ENCODE peak calls at places on chromosomes 5 and 9, in five cellular contexts. One of them, this sample, is unnamed.
A peak's percentile ranks its signal among the peaks of the same experiment; 100 is the strongest.

GRCh38 chr5:64952961-64953360 is 184.2 kb downstream of the CWC27 start:
- DNase-seq in hepatocyte: no peak
- DNase-seq in K562: no peak
- DNase-seq in IMR-90: no peak
- DNase-seq in mammary epithelial cell: no peak
- DNase-seq in this sample: no peak

GRCh38 chr5:80516826-80517225 is 28.9 kb downstream of the FAM151B start:
- DNase-seq in hepatocyte: peak; percentile 7
- DNase-seq in K562: no peak
- DNase-seq in IMR-90: peak; percentile 94
- DNase-seq in mammary epithelial cell: peak; percentile 97
- DNase-seq in this sample: no peak

GRCh38 chr5:6598351-6598900 is 34.4 kb downstream of the NSUN2 start:
- DNase-seq in hepatocyte: no peak
- DNase-seq in K562: no peak
- DNase-seq in IMR-90: peak; percentile 11
- DNase-seq in mammary epithelial cell: no peak
- DNase-seq in this sample: no peak

GRCh38 chr5:72955768-72956323 is at the start of gene FCHO2:
- DNase-seq in hepatocyte: peak; percentile 100
- DNase-seq in K562: peak; percentile 97
- DNase-seq in IMR-90: peak; percentile 95
- DNase-seq in mammary epithelial cell: peak; percentile 97
- DNase-seq in this sample: peak; percentile 99

GRCh38 chr9:126752881-126753670 is 51.8 kb upstream of the ZBTB43 start:
- DNase-seq in hepatocyte: no peak
- DNase-seq in K562: no peak
- DNase-seq in IMR-90: no peak
- DNase-seq in mammary epithelial cell: peak; percentile 91
- DNase-seq in this sample: no peak

GRCh38 chr5:1016036-1016435 is 7.4 kb downstream of the NKD2 start:
- DNase-seq in hepatocyte: no peak
- DNase-seq in K562: no peak
- DNase-seq in IMR-90: no peak
- DNase-seq in mammary epithelial cell: no peak
- DNase-seq in this sample: no peak

GRCh38 chr5:158769702-158770101 is 330.0 kb downstream of the EBF1 start:
- DNase-seq in hepatocyte: no peak
- DNase-seq in K562: no peak
- DNase-seq in IMR-90: no peak
- DNase-seq in mammary epithelial cell: no peak
- DNase-seq in this sample: no peak

GRCh38 chr5:36948041-36948440 is 71.5 kb downstream of the NIPBL start:
- DNase-seq in hepatocyte: no peak
- DNase-seq in K562: no peak
- DNase-seq in IMR-90: peak; percentile 43
- DNase-seq in mammary epithelial cell: peak; percentile 49
- DNase-seq in this sample: no peak

GRCh38 chr5:2334686-2335085 is 416.8 kb downstream of the IRX2 start:
- DNase-seq in hepatocyte: peak; percentile 39
- DNase-seq in K562: no peak
- DNase-seq in IMR-90: no peak
- DNase-seq in mammary epithelial cell: no peak
- DNase-seq in this sample: peak; percentile 43

GRCh38 chr5:89584339-89584956 is 701.5 kb upstream of the MEF2C start:
- DNase-seq in hepatocyte: no peak
- DNase-seq in K562: no peak
- DNase-seq in IMR-90: peak; percentile 52
- DNase-seq in mammary epithelial cell: peak; percentile 88
- DNase-seq in this sample: no peak

GRCh38 chr9:137664676-137665075 is 45.9 kb downstream of the EHMT1 start:
- DNase-seq in hepatocyte: peak; percentile 47
- DNase-seq in K562: no peak
- DNase-seq in IMR-90: no peak
- DNase-seq in mammary epithelial cell: no peak
- DNase-seq in this sample: peak; percentile 66

GRCh38 chr5:126937796-126938195 is 92.6 kb downstream of the MARCHF3 start:
- DNase-seq in hepatocyte: no peak
- DNase-seq in K562: no peak
- DNase-seq in IMR-90: peak; percentile 44
- DNase-seq in mammary epithelial cell: no peak
- DNase-seq in this sample: no peak

GRCh38 chr9:97059661-97060060 is 20.7 kb upstream of the CTSV start:
- DNase-seq in hepatocyte: peak; percentile 45
- DNase-seq in K562: no peak
- DNase-seq in IMR-90: no peak
- DNase-seq in mammary epithelial cell: peak; percentile 98
- DNase-seq in this sample: no peak

GRCh38 chr5:58493136-58493535 is 1.9 kb downstream of the GAPT start:
- DNase-seq in hepatocyte: no peak
- DNase-seq in K562: no peak
- DNase-seq in IMR-90: no peak
- DNase-seq in mammary epithelial cell: no peak
- DNase-seq in this sample: no peak
- H3K4me1 ChIP-seq in hepatocyte: no peaks in the 10 kb centered on the region
- H3K4me1 ChIP-seq in K562: no peaks in the 10 kb centered on the region
- H3K4me1 ChIP-seq in IMR-90: no peaks in the 10 kb centered on the region
- H3K4me1 ChIP-seq in mammary epithelial cell: no peaks in the 10 kb centered on the region
- H3K4me1 ChIP-seq in this sample: peaks cover 22% of the 10 kb centered on the region

GRCh38 chr9:16688814-16689213 is 181.7 kb downstream of the BNC2 start:
- DNase-seq in hepatocyte: no peak
- DNase-seq in K562: no peak
- DNase-seq in IMR-90: no peak
- DNase-seq in mammary epithelial cell: no peak
- DNase-seq in this sample: no peak
- H3K27me3 ChIP-seq in hepatocyte: no peaks in the 10 kb centered on the region
- H3K27me3 ChIP-seq in K562: no peaks in the 10 kb centered on the region
- H3K27me3 ChIP-seq in IMR-90: no peaks in the 10 kb centered on the region
- H3K27me3 ChIP-seq in mammary epithelial cell: no peaks in the 10 kb centered on the region
- H3K27me3 ChIP-seq in this sample: no peaks in the 10 kb centered on the region

GRCh38 chr9:4324513-4324912 is 24.6 kb upstream of the GLIS3 start:
- DNase-seq in hepatocyte: no peak
- DNase-seq in K562: no peak
- DNase-seq in IMR-90: peak; percentile 82
- DNase-seq in mammary epithelial cell: no peak
- DNase-seq in this sample: no peak
- H2AFZ ChIP-seq in hepatocyte: no peak overlapping the region
- H2AFZ ChIP-seq in K562: no peak overlapping the region
- H2AFZ ChIP-seq in IMR-90: no peak overlapping the region
- H2AFZ ChIP-seq in mammary epithelial cell: no peak overlapping the region
- H2AFZ ChIP-seq in this sample: no peak overlapping the region

GRCh38 chr5:26326153-26326759 is 712.1 kb downstream of the CDH9 start:
- DNase-seq in hepatocyte: no peak
- DNase-seq in K562: no peak
- DNase-seq in IMR-90: no peak
- DNase-seq in mammary epithelial cell: no peak
- DNase-seq in this sample: no peak
- H3K4me1 ChIP-seq in hepatocyte: no peaks in the 10 kb centered on the region
- H3K4me1 ChIP-seq in K562: no peaks in the 10 kb centered on the region
- H3K4me1 ChIP-seq in IMR-90: no peaks in the 10 kb centered on the region
- H3K4me1 ChIP-seq in mammary epithelial cell: no peaks in the 10 kb centered on the region
- H3K4me1 ChIP-seq in this sample: no peaks in the 10 kb centered on the region

DNA sequence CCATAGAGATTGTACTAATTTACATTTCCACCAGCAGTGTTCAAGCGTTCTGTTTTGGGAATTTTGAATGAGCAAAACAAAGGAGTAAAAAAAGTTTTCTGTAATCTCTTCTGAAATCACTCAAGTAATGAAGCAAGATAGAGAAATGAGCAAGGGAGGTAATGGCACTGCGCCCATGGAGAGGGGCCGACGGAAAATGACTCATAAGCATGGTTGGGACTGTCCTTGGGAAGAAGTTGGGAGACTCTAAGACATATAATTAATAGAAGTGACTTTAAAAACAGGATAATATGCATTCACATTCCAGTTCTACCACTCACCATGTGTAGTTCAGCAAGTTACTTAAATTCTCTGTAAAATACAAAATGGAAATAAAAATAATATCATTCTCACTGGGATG is 62.5 kb upstream of the C5orf46 start:
- DNase-seq in hepatocyte: no peak
- DNase-seq in K562: no peak
- DNase-seq in IMR-90: no peak
- DNase-seq in mammary epithelial cell: no peak
- DNase-seq in this sample: no peak
- H3K27me3 ChIP-seq in hepatocyte: no peaks in the 10 kb centered on the region
- H3K27me3 ChIP-seq in K562: no peaks in the 10 kb centered on the region
- H3K27me3 ChIP-seq in IMR-90: no peaks in the 10 kb centered on the region
- H3K27me3 ChIP-seq in mammary epithelial cell: no peaks in the 10 kb centered on the region
- H3K27me3 ChIP-seq in this sample: no peaks in the 10 kb centered on the region